ENCODE peak calls at places on chromosome 21, in nine cellular contexts. Z, J, K, T, H, C, B, Y and F are unnamed samples.

GRCh38 chr21:14078746-14079375 is 131.9 kb downstream of the LIPI start:
- DNase-seq in T (no peak), K (no peak), C (no peak), H (no peak), Z (no peak), J (no peak), B (no peak), Y (no peak), F (no peak)

GRCh38 chr21:31892686-31893085 is 19.9 kb downstream of the HUNK start:
- DNase-seq in T (no peak), H (no peak), Z (no peak), J (no peak), K (no peak), B (no peak), C (peak), Y (no peak), F (no peak)

GRCh38 chr21:40563845-40564717 is 282.9 kb downstream of the DSCAM start:
- DNase-seq in T (no peak), Y (no peak), H (no peak), B (no peak), Z (no peak), K (no peak), C (no peak), J (no peak), F (no peak)

GRCh38 chr21:14545906-14546480 is at the start of gene SAMSN1:
- DNase-seq in K (no peak), C (no peak), Y (no peak), J (no peak), Z (no peak), T (no peak), B (no peak), H (no peak), F (no peak)

GRCh38 chr21:45973475-45974072 is 8.0 kb upstream of the COL6A1 start:
- DNase-seq in B (peak), H (peak), Z (peak), K (peak), T (peak), Y (peak), J (peak), C (peak), F (peak)

GRCh38 chr21:36186506-36187399 is 30.1 kb downstream of the DOP1B start:
- DNase-seq in J (no peak), C (no peak), B (no peak), H (peak), K (peak), T (no peak), Z (no peak), Y (peak), F (no peak)

GRCh38 chr21:17622018-17622417 is 9.3 kb upstream of the BTG3 start:
- DNase-seq in B (no peak), Y (no peak), H (no peak), Z (no peak), C (no peak), T (no peak), K (no peak), J (no peak), F (no peak)

GRCh38 chr21:45977396-45977795 is 4.2 kb upstream of the COL6A1 start:
- DNase-seq in H (peak), Z (peak), Y (peak), B (no peak), K (peak), C (peak), J (no peak), T (no peak), F (no peak)

GRCh38 chr21:39390212-39390765 is 41.4 kb upstream of the HMGN1 start:
- DNase-seq in J (peak), K (no peak), T (peak), Z (no peak), B (no peak), Y (no peak), C (peak), H (no peak), F (no peak)

GRCh38 chr21:32350211-32350980 is 42.4 kb downstream of the URB1 start:
- DNase-seq in T (no peak), B (no peak), Z (no peak), C (no peak), Y (no peak), K (no peak), J (no peak), H (no peak), F (no peak)

GRCh38 chr21:34885636-34886553 is 163.2 kb downstream of the RUNX1 start:
- DNase-seq in J (peak), K (peak), Z (peak), Y (no peak), H (no peak), T (no peak), B (peak), C (peak), F (no peak)

GRCh38 chr21:27269646-27270045 is 302.8 kb upstream of the ADAMTS5 start:
- DNase-seq in B (peak), H (no peak), Z (peak), J (no peak), K (no peak), C (peak), Y (no peak), T (no peak), F (peak)

GRCh38 chr21:35674272-35674671 is 386.1 kb downstream of the SETD4 start:
- DNase-seq in K (no peak), J (no peak), C (no peak), T (no peak), Y (no peak), H (no peak), B (no peak), Z (no peak), F (no peak)

GRCh38 chr21:18801468-18801867 is 397.9 kb upstream of the TMPRSS15 start:
- DNase-seq in B (no peak), J (no peak), C (peak), K (no peak), Y (no peak), Z (no peak), H (no peak), T (no peak), F (no peak)

GRCh38 chr21:25953659-25954058 is 216.9 kb downstream of the APP start:
- DNase-seq in C (no peak), Y (no peak), J (no peak), K (no peak), B (no peak), Z (no peak), T (no peak), H (no peak), F (no peak)

DNA sequence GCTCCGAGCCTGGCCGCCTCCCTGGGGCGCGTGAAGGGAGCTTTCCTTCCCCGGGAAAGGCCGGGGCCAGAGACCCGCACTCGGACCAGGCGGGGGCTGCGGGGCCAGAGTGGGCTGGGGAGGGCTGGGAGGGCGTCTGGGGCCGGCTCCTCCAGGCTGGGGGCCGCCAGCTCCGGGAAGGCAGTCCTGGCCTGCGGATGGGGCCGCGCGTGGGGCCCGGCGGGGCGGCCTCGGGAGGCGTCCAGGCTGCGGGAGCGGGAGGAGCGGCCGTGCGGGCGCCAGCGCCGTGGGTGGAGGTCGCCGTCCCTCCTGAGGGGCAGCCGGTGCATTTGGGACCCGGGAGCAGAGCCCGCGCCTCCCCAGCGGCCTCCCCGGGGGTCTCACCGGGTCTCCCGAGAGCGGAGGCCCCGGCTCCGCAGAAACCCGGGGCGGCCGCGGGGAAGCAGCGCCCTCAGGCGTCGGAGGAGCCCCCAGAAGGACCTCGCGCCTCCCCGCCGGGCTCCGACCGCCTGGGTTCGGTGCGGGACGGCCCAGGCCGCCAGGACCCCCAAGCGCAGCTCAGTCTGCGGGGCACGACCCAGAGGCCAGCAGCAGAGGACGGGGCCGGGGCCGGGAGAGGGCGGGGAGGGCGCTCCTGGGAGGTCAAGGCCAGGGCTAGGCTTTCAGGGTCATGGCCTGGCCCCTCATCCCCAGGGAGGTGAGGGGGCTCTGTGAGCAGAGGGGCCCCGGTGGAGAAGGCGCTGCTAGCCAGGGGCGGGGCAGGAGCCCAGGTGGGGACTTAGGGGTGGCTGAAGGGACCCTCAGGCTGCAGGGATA is 7.3 kb upstream of the SLX9 start:
- DNase-seq in T (peak), Z (no peak), H (peak), B (peak), Y (peak), J (peak), K (peak), C (no peak), F (no peak)
- H3K4me3 ChIP-seq in T (peak), Z (peak), H (peak), B (peak), Y (peak), J (peak), K (no peak), C (no peak), F (peak)

GRCh38 chr21:28635541-28635940 is 357.1 kb downstream of the LTN1 start:
- DNase-seq in Z (no peak), C (no peak), H (no peak), B (no peak), J (no peak), T (no peak), K (no peak), Y (no peak), F (no peak)

GRCh38 chr21:28636988-28637691 is 355.5 kb downstream of the LTN1 start:
- DNase-seq in C (no peak), Z (no peak), B (peak), J (peak), Y (no peak), K (no peak), H (no peak), T (no peak), F (peak)

GRCh38 chr21:28632718-28633408 is 359.8 kb downstream of the LTN1 start:
- DNase-seq in H (no peak), T (peak), Z (no peak), C (no peak), Y (no peak), K (no peak), J (no peak), B (peak), F (peak)

GRCh38 chr21:28639742-28640141 is 352.9 kb downstream of the LTN1 start:
- DNase-seq in H (no peak), C (no peak), T (no peak), Z (no peak), Y (no peak), B (peak), K (no peak), J (peak), F (peak)

GRCh38 chr21:28633803-28634572 is 358.7 kb downstream of the LTN1 start:
- DNase-seq in J (peak), Z (peak), K (no peak), T (no peak), H (peak), B (peak), Y (peak), C (no peak), F (peak)
- H3K4me3 ChIP-seq in J (no peak), Z (no peak), K (no peak), T (no peak), H (no peak), B (no peak), Y (no peak), C (no peak), F (no peak)

GRCh38 chr21:41683815-41684214 is 83.0 kb downstream of the RIPK4 start:
- DNase-seq in C (no peak), T (no peak), J (no peak), B (no peak), H (no peak), Y (no peak), Z (no peak), K (peak), F (no peak)

GRCh38 chr21:41685511-41686149 is 81.2 kb downstream of the RIPK4 start:
- DNase-seq in J (no peak), C (no peak), H (no peak), T (no peak), Z (no peak), K (peak), B (no peak), Y (no peak), F (no peak)

GRCh38 chr21:41686664-41687063 is 80.2 kb downstream of the RIPK4 start:
- DNase-seq in Z (no peak), H (no peak), J (no peak), B (no peak), C (no peak), K (peak), Y (no peak), T (no peak), F (no peak)

GRCh38 chr21:41682719-41683179 is 84.1 kb downstream of the RIPK4 start:
- DNase-seq in H (no peak), J (no peak), Z (no peak), B (no peak), C (no peak), K (peak), Y (no peak), T (no peak), F (no peak)

DNA sequence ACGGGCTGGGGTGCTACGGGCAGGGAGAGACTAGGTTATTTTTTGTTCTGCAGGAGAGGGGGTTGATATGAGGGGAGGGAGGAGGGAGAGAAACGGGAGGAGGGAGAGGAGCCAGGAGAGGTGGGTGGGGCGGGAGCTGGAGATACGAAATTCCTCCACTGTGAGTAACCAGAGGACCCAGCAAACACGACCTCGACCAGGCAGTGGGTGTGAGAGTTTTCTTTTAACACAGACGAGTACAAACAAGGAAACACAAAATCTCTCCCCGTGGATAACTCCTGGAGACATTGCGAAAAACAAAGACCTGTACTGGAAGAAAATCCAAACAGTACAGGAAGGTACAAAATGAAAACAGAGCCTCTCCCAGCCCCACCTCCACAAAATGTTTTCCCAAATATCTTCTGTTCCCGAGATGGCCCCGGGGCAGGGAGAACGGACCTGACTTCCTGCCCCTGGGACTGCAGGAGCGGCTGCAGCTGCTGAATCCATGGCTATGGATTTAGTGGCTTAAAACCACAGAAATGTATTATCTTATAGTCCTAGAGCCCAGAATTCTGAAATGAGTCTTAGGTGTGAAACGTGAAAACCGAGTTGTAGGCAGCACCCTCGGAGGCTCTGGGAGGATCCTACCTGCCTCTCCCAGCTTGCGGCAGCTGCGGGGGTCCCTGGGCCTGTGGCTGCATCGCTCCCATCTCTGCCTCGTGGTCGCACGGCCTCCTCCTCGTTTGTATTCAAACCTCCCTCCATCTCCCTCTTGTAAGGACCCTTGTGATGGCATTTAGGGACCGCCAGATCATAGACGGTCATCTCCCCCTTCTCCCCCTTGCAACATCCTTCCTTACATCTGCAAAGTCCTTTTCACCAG is 82.2 kb downstream of the RIPK4 start:
- DNase-seq in H (no peak), J (no peak), T (no peak), Y (no peak), C (peak), K (peak), B (peak), Z (peak), F (peak)
- H3K4me3 ChIP-seq in H (no peak), J (no peak), T (no peak), Y (no peak), C (no peak), K (no peak), B (peak), Z (no peak), F (no peak)

DNA sequence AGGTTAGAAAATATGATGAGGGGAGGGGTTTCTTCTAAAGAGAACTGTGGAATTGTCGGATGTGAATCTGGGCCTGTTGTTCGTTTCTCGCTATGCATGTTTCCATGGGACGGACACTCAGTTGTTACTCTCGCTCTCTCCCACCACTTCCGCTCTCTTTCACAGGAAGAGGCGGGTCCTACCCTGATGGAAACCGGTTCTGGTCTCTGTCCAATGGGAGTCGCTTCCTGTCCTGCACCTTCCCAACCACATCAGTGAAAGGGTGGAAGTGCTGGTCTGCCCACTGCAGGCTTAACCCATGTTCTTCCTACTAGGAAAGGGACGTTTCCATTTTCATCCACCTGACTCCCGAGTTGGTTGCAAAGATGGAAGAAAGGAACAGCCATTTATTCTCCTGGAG is 119.4 kb downstream of the KCNJ15 start:
- DNase-seq in T (no peak), Z (no peak), C (no peak), Y (no peak), K (no peak), B (no peak), J (no peak), H (no peak), F (no peak)
- H3K4me3 ChIP-seq in T (no peak), Z (no peak), C (no peak), Y (peak), K (no peak), B (no peak), J (no peak), H (peak), F (no peak)

GRCh38 chr21:42305707-42306147 is 9.5 kb downstream of the TFF3 start:
- DNase-seq in B (no peak), K (no peak), T (no peak), Y (no peak), Z (no peak), C (no peak), J (no peak), H (no peak), F (no peak)
- H3K4me3 ChIP-seq in B (no peak), K (no peak), T (no peak), Y (no peak), Z (no peak), C (no peak), J (no peak), H (no peak), F (no peak)

GRCh38 chr21:19900149-19900548 is 1098.1 kb upstream of the NCAM2 start:
- DNase-seq in Z (no peak), H (no peak), T (no peak), B (no peak), J (no peak), Y (no peak), C (no peak), K (no peak), F (no peak)

DNA sequence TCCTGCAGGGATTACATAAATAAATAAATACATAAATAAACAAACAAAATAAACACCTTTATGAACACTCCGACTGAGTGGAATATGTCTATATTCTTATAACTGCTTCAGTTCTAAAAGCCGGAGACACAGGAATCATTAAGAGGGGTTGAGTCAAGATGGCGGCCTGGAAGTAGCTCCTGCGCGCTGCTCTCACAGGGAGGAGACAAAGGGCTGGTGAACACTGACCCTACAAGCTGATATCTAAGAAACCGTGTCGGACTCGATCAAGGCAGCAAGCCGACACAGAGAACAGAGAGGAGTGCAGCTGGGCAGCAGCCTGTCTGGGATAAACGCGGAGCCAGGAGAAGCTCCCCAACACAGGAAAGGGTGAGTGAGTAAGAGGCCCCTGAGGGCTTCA is 1098.6 kb upstream of the NCAM2 start:
- DNase-seq in C (no peak), Z (no peak), K (no peak), B (no peak), H (no peak), T (no peak), Y (no peak), J (no peak), F (no peak)
- H3K4me3 ChIP-seq in C (no peak), Z (no peak), K (no peak), B (no peak), H (no peak), T (no peak), Y (no peak), J (no peak), F (no peak)